ENCODE peak calls at places on chromosomes 16 and 17, in ten cellular contexts. N, O, K, X, Q, R, L, S, B and I are unnamed samples.

GRCh38 chr17:50220811-50221210 is 19.4 kb upstream of the COL1A1 start:
- DNase-seq in L (no peak), S (no peak), R (no peak), X (no peak), Q (no peak), K (no peak), O (no peak), N (peak), B (no peak), I (no peak)

GRCh38 chr16:17038415-17038814 is 432.3 kb downstream of the XYLT1 start:
- DNase-seq in L (no peak), S (no peak), B (no peak), X (no peak), N (no peak), O (no peak), R (no peak), Q (no peak), K (no peak), I (no peak)

GRCh38 chr17:51540151-51540550 is 279.8 kb downstream of the UTP18 start:
- DNase-seq in N (no peak), Q (no peak), R (no peak), K (no peak), S (no peak), O (no peak), X (no peak), L (no peak), B (peak), I (no peak)

GRCh38 chr17:50541916-50542688 is 4.9 kb upstream of the SPATA20 start:
- DNase-seq in R (no peak), X (peak), Q (peak), O (peak), N (peak), L (peak), B (peak), S (peak), K (peak), I (peak)

GRCh38 chr17:77286641-77287431 is 146.1 kb downstream of the SEC14L1 start:
- DNase-seq in L (no peak), Q (peak), B (no peak), O (peak), K (peak), R (no peak), X (peak), N (no peak), S (peak), I (peak)

GRCh38 chr17:57889892-57890856 is 40.3 kb upstream of the MRPS23 start:
- DNase-seq in O (peak), R (no peak), S (peak), Q (peak), X (peak), N (no peak), K (peak), B (no peak), L (no peak), I (peak)

GRCh38 chr16:85847036-85847435 is 47.5 kb downstream of the COX4I1 start:
- DNase-seq in L (no peak), X (no peak), R (no peak), O (no peak), S (no peak), K (no peak), Q (no peak), N (no peak), B (no peak), I (no peak)

GRCh38 chr16:80233097-80233835 is 307.5 kb upstream of the DYNLRB2 start:
- DNase-seq in K (no peak), R (no peak), O (no peak), Q (no peak), S (no peak), X (no peak), L (no peak), N (no peak), B (no peak), I (no peak)

GRCh38 chr16:50523710-50524109 is 24.5 kb upstream of the NKD1 start:
- DNase-seq in R (no peak), Q (no peak), B (no peak), O (no peak), N (peak), S (no peak), K (no peak), X (no peak), L (no peak), I (no peak)

GRCh38 chr17:76925333-76925935 is 57.2 kb downstream of the MGAT5B start:
- DNase-seq in Q (no peak), O (no peak), L (no peak), X (no peak), B (no peak), N (no peak), S (no peak), R (no peak), K (no peak), I (no peak)

GRCh38 chr16:15539197-15539596 is 103.8 kb downstream of the MARF1 start:
- DNase-seq in O (no peak), Q (no peak), S (no peak), K (no peak), B (no peak), N (peak), L (no peak), R (no peak), X (no peak), I (no peak)

GRCh38 chr16:4869147-4869790 is 22.0 kb downstream of the UBN1 start:
- DNase-seq in N (no peak), S (no peak), O (no peak), L (no peak), B (no peak), K (no peak), Q (no peak), R (no peak), X (no peak), I (no peak)

GRCh38 chr17:14461131-14461530 is 160.2 kb downstream of the HS3ST3B1 start:
- DNase-seq in B (no peak), Q (no peak), R (no peak), K (no peak), S (no peak), N (no peak), O (no peak), L (no peak), X (no peak), I (no peak)

GRCh38 chr17:35871415-35871814 is 2.7 kb upstream of the HEATR9 start:
- DNase-seq in N (peak), R (no peak), B (peak), Q (no peak), O (no peak), X (no peak), L (no peak), K (no peak), S (no peak), I (no peak)

DNA sequence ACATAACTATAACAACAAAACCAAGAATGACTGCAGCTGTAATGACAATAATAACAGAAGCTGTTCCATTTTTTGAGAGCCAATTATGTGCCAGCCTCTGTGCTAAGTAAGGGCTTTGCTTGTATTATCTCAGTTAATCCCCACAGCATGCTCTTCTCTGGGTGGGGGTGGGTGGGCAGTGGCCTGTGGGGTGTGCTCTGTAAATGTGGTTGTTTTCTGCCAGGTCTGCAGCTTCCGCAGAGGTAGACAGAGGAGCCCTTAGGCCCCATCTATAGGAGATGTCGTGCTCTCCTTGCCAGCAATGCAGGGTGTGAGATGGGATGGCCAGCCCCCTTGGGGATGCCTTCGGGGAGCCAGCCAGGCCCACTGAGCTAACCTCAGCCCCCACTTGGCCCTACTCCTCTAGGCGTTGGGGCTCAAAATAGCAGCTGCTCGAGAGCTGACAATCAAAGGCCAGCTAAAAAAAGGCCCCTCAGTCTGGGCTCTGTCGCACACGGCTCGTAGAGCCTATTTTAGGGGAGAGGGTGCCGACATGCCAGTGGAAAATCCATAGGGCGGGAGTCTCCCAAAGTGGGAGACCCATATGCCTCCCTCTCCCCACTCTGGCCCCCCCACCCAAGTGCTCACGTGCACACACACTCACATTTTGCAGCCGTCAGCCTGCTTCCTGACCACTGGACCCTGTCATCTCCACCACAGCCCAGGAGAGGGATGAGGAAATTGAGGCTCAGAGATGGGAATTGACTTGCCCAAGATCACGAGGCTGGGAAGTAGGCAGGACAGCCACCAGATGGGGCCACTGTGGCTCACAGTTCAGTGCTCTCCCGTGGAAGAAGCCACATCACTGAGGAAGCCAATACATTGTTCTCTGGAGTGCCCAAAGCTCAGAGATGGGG is 15.8 kb downstream of the CDH16 start:
- DNase-seq in K (no peak), Q (no peak), B (no peak), S (no peak), X (no peak), R (no peak), O (peak), N (no peak), L (no peak), I (no peak)
- TF ChIP-seq CTCF in K (no peak), Q (no peak), B (no peak), S (no peak), X (peak), R (no peak), O (no peak), N (no peak), L (no peak), I (no peak)

GRCh38 chr16:87416826-87417471 is 24.8 kb downstream of the MAP1LC3B start:
- DNase-seq in O (no peak), Q (peak), B (peak), N (no peak), K (peak), S (peak), X (peak), L (no peak), R (no peak), I (peak)
- TF ChIP-seq CTCF in O (peak), Q (peak), B (peak), N (peak), K (peak), S (peak), X (peak), L (peak), R (peak), I (peak)

DNA sequence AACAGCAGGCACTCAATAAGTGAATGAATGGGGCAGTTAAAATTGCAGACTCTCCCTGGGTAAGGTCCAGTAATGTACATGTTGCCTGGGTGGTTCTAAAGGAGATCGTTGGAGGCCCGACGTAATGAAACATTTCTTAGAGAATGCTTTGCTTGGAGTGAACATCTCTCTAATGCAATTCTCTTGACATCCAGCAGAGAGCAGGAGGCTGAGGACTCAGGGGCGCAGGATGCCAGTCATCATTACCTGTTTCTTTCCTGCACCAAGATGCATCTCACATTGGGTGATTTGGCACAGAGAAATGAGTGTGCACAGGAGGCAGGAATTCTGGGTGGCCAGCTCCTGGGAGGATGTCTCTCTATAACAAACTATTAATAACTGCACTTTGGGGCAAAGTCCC is 130.3 kb upstream of the RBBP6 start:
- DNase-seq in N (peak), Q (no peak), X (no peak), K (no peak), O (no peak), L (no peak), B (no peak), S (peak), R (no peak), I (no peak)
- TF ChIP-seq CTCF in N (peak), Q (no peak), X (no peak), K (no peak), O (no peak), L (peak), B (no peak), S (no peak), R (no peak), I (no peak)

GRCh38 chr17:824372-824771 is 42.2 kb downstream of the MRM3 start:
- DNase-seq in K (no peak), B (no peak), L (no peak), N (no peak), R (no peak), O (no peak), S (no peak), X (no peak), Q (no peak), I (no peak)

GRCh38 chr17:830381-830780 is 48.2 kb downstream of the MRM3 start:
- DNase-seq in Q (no peak), K (no peak), B (no peak), X (no peak), L (no peak), O (no peak), S (no peak), N (no peak), R (no peak), I (no peak)

GRCh38 chr17:830950-831349 is 48.8 kb downstream of the MRM3 start:
- DNase-seq in K (no peak), B (no peak), X (no peak), R (no peak), Q (no peak), S (no peak), L (no peak), N (no peak), O (no peak), I (no peak)

GRCh38 chr17:826778-827177 is 44.6 kb downstream of the MRM3 start:
- DNase-seq in O (no peak), N (no peak), B (no peak), L (no peak), Q (no peak), R (no peak), X (no peak), K (no peak), S (no peak), I (no peak)

DNA sequence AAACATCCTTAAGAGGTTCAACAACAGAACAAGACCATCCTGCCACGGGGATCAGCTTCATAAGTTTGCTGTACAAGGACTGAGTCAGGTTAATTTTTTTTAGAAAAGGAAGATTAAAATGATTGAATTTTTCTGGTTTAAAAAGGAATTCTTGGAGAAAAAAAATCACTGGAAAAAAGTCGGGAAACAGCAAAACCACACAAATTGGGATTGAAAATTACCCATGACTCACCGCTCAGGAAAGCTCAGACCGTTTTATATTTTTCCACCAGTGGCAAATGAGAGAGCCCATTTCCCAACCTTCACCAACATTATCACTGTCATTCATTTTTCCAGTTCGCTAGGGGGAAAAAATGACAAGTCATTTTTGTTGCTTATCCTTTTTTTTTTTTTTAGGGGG is 46.6 kb downstream of the MRM3 start:
- DNase-seq in O (no peak), Q (peak), B (no peak), L (no peak), X (no peak), N (no peak), K (no peak), R (no peak), S (no peak), I (no peak)
- TF ChIP-seq CTCF in O (no peak), Q (no peak), B (no peak), L (no peak), X (no peak), N (no peak), K (no peak), R (no peak), S (no peak), I (no peak)

GRCh38 chr16:82146957-82147356 is 23.1 kb downstream of the MPHOSPH6 start:
- DNase-seq in L (no peak), K (no peak), B (no peak), R (no peak), O (no peak), S (no peak), X (no peak), N (no peak), Q (no peak), I (no peak)
- TF ChIP-seq CTCF in L (no peak), K (no peak), B (no peak), R (no peak), O (no peak), S (no peak), X (no peak), N (no peak), Q (no peak), I (no peak)

GRCh38 chr17:63173450-63173849 is 207.4 kb downstream of the TANC2 start:
- DNase-seq in O (no peak), N (no peak), L (no peak), K (no peak), X (no peak), S (peak), B (no peak), Q (no peak), R (no peak), I (no peak)

GRCh38 chr17:63181856-63182255 is 215.8 kb downstream of the TANC2 start:
- DNase-seq in N (no peak), X (no peak), S (no peak), Q (no peak), L (no peak), R (no peak), B (no peak), O (no peak), K (no peak), I (no peak)

GRCh38 chr17:63173903-63174302 is 207.9 kb downstream of the TANC2 start:
- DNase-seq in K (peak), N (no peak), S (peak), X (no peak), B (no peak), R (no peak), Q (no peak), O (no peak), L (no peak), I (no peak)

DNA sequence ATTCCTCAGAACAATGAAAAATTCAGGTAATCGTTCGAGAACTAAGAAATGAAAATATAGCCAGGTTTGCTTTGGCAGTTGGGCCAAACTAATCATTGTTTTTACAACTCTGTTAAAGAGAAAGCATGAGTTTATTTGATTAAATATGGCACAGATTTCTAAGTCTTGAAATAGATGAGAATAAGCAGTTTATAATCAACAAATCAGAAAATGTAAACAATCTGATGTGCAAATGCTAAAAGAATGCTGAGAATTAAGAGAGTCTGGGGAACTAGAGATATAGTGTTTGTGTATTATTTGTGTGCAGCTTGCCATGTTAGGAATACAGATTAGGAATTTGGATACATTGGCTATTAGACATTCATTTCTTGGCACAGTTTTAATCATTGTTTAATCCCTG is 212.5 kb downstream of the TANC2 start:
- DNase-seq in N (no peak), L (no peak), O (no peak), X (peak), Q (peak), R (no peak), K (peak), B (no peak), S (no peak), I (peak)
- TF ChIP-seq CTCF in N (no peak), L (no peak), O (no peak), X (no peak), Q (no peak), R (no peak), K (no peak), B (no peak), S (no peak), I (no peak)